ENCODE peak calls at places on chromosomes 4 and X, in four cellular contexts. H is hippocampal formation; O is activated CD8-positive, alpha-beta memory T cell treated with anti-CD3 and anti-CD28 coated beads, Interleukin-2, amount 50 U/mL, for 4 hours; B is NCI-H1694. K is an unnamed sample.

GRCh38 chr4:88623097-88623496 is 30.8 kb downstream of the HERC3 start:
- DNase-seq in H (no peak), O (no peak), B (no peak), K (peak)

GRCh38 chrX:115595049-115595448 is 34.1 kb downstream of the PLS3 start:
- DNase-seq in H (no peak), O (no peak), B (no peak), K (no peak)

GRCh38 chr4:152696764-152697250 is 17.0 kb upstream of the TMEM154 start:
- DNase-seq in H (no peak), O (peak), B (no peak), K (peak)

GRCh38 chr4:40564004-40564403 is 65.7 kb downstream of the RBM47 start:
- DNase-seq in H (no peak), O (no peak), B (no peak), K (no peak)

GRCh38 chr4:94957030-94957429 is 199.3 kb downstream of the BMPR1B start:
- DNase-seq in H (no peak), O (no peak), B (no peak), K (no peak)

GRCh38 chr4:141643557-141643956 is 7.2 kb downstream of the IL15 start:
- DNase-seq in H (no peak), O (no peak), B (no peak), K (peak)

GRCh38 chr4:94833394-94833793 is 75.6 kb downstream of the BMPR1B start:
- DNase-seq in H (no peak), O (no peak), B (no peak), K (peak)

GRCh38 chr4:134505511-134505910 is 303.9 kb upstream of the PABPC4L start:
- DNase-seq in H (no peak), O (no peak), B (no peak), K (no peak)

GRCh38 chr4:137390141-137390540 is 142.2 kb downstream of the PCDH18 start:
- DNase-seq in H (no peak), O (no peak), B (no peak), K (no peak)

GRCh38 chrX:57817302-57817701 is 93.0 kb downstream of the ZXDA start:
- DNase-seq in H (no peak), O (no peak), B (peak), K (peak)

GRCh38 chrX:28701222-28701621 is 114.0 kb downstream of the IL1RAPL1 start:
- DNase-seq in H (no peak), O (no peak), B (no peak), K (peak)

GRCh38 chrX:119693032-119693995 is at the start of gene SEPTIN6:
- DNase-seq in H (peak), O (peak), B (peak), K (peak)

GRCh38 chrX:127038065-127038464 is 218.5 kb downstream of the PRR32 start:
- DNase-seq in H (no peak), O (no peak), B (peak), K (no peak)

GRCh38 chr4:41728571-41728908 is 20.0 kb downstream of the PHOX2B start:
- DNase-seq in H (no peak), O (no peak), B (no peak), K (peak)

GRCh38 chr4:138223191-138223910 is 18.8 kb downstream of the SLC7A11 start:
- DNase-seq in H (no peak), O (no peak), B (no peak), K (no peak)